ENCODE peak calls at places on chromosomes 12 and 14, in five cellular contexts. D is upper lobe of right lung, C is upper lobe of left lung, S is IMR-90, U is left lung. N is an unnamed sample. For H3K27me3, the result is how much of the 10 kb centered on the place peaks cover.

GRCh38 chr12:8946733-8947132 is 2.7 kb downstream of the M6PR start:
- DNase-seq in U (no peak), D (no peak), S (no peak), C (no peak), N (no peak)

GRCh38 chr12:6141048-6141447 is 16.6 kb upstream of the VWF start:
- DNase-seq in C (peak), U (peak), D (peak), S (peak), N (peak)

GRCh38 chr14:76351941-76352340 is 24.0 kb upstream of the ESRRB start:
- DNase-seq in S (no peak), U (no peak), D (no peak), C (no peak), N (no peak)

GRCh38 chr12:59452259-59452658 is 143.6 kb upstream of the SLC16A7 start:
- DNase-seq in C (no peak), S (peak), D (no peak), U (no peak), N (no peak)

GRCh38 chr14:94598816-94599655 is 13.2 kb upstream of the SERPINA3 start:
- DNase-seq in S (peak), D (no peak), C (peak), U (peak), N (no peak)

GRCh38 chr14:76203086-76204001 is 51.6 kb downstream of the GPATCH2L start:
- DNase-seq in U (peak), S (peak), C (peak), D (no peak), N (no peak)

GRCh38 chr12:25276199-25276937 is 25.6 kb upstream of the KRAS start:
- DNase-seq in U (no peak), D (no peak), S (peak), C (peak), N (peak)

GRCh38 chr14:30551460-30551859 is 7.5 kb upstream of the G2E3 start:
- DNase-seq in S (peak), U (no peak), C (no peak), D (no peak), N (no peak)

GRCh38 chr12:111596985-111597730 is 2.0 kb downstream of the ATXN2 start:
- DNase-seq in S (peak), U (peak), D (peak), C (peak), N (peak)

GRCh38 chr14:72907886-72908285 is 14.0 kb upstream of the DPF3 start:
- DNase-seq in S (peak), C (no peak), U (no peak), D (no peak), N (no peak)

GRCh38 chr12:66763453-66763852 is 84.6 kb upstream of the GRIP1 start:
- DNase-seq in S (no peak), D (no peak), C (no peak), U (no peak), N (no peak)

GRCh38 chr12:4951601-4952000 is 41.9 kb downstream of the KCNA1 start:
- DNase-seq in S (no peak), U (no peak), C (no peak), D (no peak), N (no peak)

GRCh38 chr12:124006582-124007170 is 33.7 kb downstream of the ZNF664 start:
- DNase-seq in C (no peak), D (no peak), U (no peak), S (no peak), N (no peak)

GRCh38 chr12:58025431-58025830 is 84.1 kb downstream of the ATP23 start:
- DNase-seq in S (no peak), D (no peak), C (no peak), U (no peak), N (no peak)

GRCh38 chr12:96989916-96990315 is 82.9 kb downstream of the NEDD1 start:
- DNase-seq in S (no peak), D (no peak), C (no peak), U (no peak), N (no peak)

GRCh38 chr14:36988568-36988967 is 183.8 kb downstream of the SLC25A21 start:
- DNase-seq in U (no peak), D (no peak), S (peak), C (no peak), N (no peak)

GRCh38 chr14:93050761-93051160 is 65.0 kb downstream of the ITPK1 start:
- DNase-seq in C (no peak), U (no peak), D (no peak), S (no peak), N (no peak)

GRCh38 chr14:31029016-31029970 is 3.1 kb upstream of the STRN3 start:
- DNase-seq in S (no peak), D (no peak), U (no peak), C (no peak), N (no peak)

GRCh38 chr14:64727551-64728071 is 23.4 kb downstream of the PLEKHG3 start:
- DNase-seq in U (no peak), C (no peak), D (peak), S (no peak), N (no peak)

GRCh38 chr14:51566831-51567582 is 84.7 kb upstream of the FRMD6 start:
- DNase-seq in D (no peak), S (no peak), C (no peak), U (no peak), N (no peak)

GRCh38 chr12:48618541-48618940 is 48.7 kb upstream of the LALBA start:
- DNase-seq in S (peak), U (peak), C (peak), D (no peak), N (peak)

GRCh38 chr14:89351364-89351957 is 65.6 kb downstream of the FOXN3 start:
- DNase-seq in S (peak), U (no peak), C (no peak), D (peak), N (no peak)

GRCh38 chr12:95774311-95775045 is 16.1 kb downstream of the NTN4 start:
- DNase-seq in S (peak), U (no peak), D (no peak), C (no peak), N (no peak)

GRCh38 chr14:51205486-51205885 is 34.6 kb upstream of the TMX1 start:
- DNase-seq in D (no peak), S (no peak), U (no peak), C (no peak), N (no peak)

GRCh38 chr14:22980672-22981089 is 1.7 kb downstream of the AJUBA start:
- DNase-seq in D (peak), S (peak), C (peak), U (peak), N (peak)

GRCh38 chr12:86249276-86249675 is 6.9 kb downstream of the MGAT4C start:
- DNase-seq in U (no peak), S (no peak), D (no peak), C (no peak), N (no peak)

GRCh38 chr12:25723921-25724491 is 170.9 kb upstream of the LMNTD1 start:
- DNase-seq in S (no peak), D (no peak), C (no peak), U (no peak), N (no peak)

GRCh38 chr12:106064622-106065021 is 74.1 kb downstream of the NUAK1 start:
- DNase-seq in U (no peak), D (no peak), S (no peak), C (no peak), N (no peak)

GRCh38 chr14:24270537-24271133 is 762 bp downstream of the RABGGTA start:
- DNase-seq in U (no peak), S (no peak), C (no peak), D (no peak), N (no peak)

GRCh38 chr12:89181271-89181920 is 170.9 kb downstream of the DUSP6 start:
- DNase-seq in U (no peak), D (no peak), C (no peak), S (peak), N (no peak)

GRCh38 chr12:11834104-11834812 is 184.8 kb downstream of the ETV6 start:
- DNase-seq in D (no peak), U (no peak), C (no peak), S (peak), N (no peak)

GRCh38 chr14:72774894-72775620 is 118.8 kb downstream of the DPF3 start:
- DNase-seq in S (no peak), U (no peak), C (no peak), D (no peak), N (no peak)

GRCh38 chr14:50559990-50560928 is at the start of gene ATL1:
- DNase-seq in D (peak), U (peak), S (peak), C (peak), N (peak)

GRCh38 chr12:2172040-2172439 is 119.3 kb downstream of the CACNA1C start:
- DNase-seq in C (no peak), D (no peak), U (no peak), S (no peak), N (no peak)

GRCh38 chr14:100330007-100330344 is 6.8 kb downstream of the SLC25A47 start:
- DNase-seq in C (no peak), S (no peak), U (no peak), D (no peak), N (no peak)

DNA sequence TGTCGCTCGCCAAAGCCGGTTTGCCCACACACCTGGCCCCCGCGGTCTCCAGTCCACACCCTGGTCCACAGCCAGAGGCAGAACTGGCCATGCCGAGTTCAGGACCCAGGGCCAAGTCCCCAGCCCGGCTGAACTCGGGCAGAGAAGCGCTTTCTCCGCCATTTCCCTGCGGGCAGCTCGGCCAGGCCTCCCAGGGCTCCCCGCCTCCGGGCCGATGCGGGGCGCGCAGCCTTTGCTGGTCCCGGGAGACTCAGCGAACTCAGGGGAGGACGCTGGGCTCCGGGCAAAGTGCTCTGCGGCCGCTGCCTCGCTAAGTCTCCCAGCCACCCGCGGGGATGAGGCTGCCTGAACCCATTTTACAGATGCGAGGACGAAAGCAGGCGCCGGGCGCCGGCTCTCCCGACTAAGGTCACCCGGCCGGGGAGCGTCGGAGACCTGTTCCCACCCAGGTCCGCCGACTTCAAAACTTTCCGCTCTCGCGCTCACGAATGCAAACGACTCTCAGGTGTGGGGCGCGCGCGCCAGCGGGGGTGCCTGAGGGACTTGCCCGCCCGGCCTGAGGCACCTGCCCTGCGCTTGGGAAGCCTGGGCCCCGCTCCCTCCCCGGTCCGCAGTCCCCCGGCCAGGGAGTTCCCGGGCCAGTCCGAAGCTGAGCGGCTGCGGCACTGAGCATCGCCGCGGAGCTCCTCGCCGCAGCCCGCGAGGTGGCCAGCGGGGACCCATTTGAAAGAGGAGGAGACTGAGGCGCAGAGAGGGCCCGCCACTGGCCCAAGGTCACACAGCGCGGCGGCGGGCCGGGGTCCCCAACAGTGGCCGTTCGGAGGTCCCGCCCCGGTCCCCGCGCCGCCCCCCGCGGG is 627 bp downstream of the TESC start:
- DNase-seq in S (no peak), C (no peak), D (peak), U (peak), N (no peak)
- H3K27me3 ChIP-seq in S (half or more), C (under half), D (under half), U (half or more), N (under half)

DNA sequence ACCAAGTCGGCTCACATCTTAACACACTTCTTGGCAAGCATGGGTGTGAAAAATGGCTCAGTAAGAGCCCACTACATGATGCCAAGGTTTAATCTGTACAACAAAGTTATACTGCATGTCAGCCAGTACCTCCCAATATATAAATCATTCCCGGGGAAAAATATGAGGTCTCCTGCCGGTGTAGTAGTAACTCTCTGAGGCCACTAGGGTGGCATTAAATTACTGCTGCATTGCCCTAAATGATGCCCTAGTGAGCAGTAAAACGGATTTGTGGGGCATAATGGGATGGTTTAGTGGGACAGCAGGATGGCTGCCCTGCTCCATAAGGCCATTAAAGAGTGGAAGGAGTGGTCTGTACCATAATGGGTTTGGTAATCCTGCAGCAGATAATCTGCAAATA is 267.7 kb downstream of the MED13L start:
- DNase-seq in U (no peak), C (no peak), D (no peak), S (no peak), N (no peak)
- TF ChIP-seq CTCF in U (no peak), C (no peak), D (peak), S (peak), N (no peak)

GRCh38 chr12:54021006-54021405 is 7.2 kb upstream of the HOXC6 start:
- DNase-seq in U (no peak), S (no peak), D (no peak), C (no peak), N (no peak)

GRCh38 chr12:54020587-54020969 is 7.7 kb upstream of the HOXC6 start:
- DNase-seq in D (no peak), C (no peak), U (no peak), S (no peak), N (no peak)

GRCh38 chr12:54019111-54019811 is 9.0 kb upstream of the HOXC6 start:
- DNase-seq in D (no peak), C (no peak), U (no peak), S (no peak), N (no peak)

GRCh38 chr12:54018608-54018984 is 9.6 kb upstream of the HOXC6 start:
- DNase-seq in C (no peak), U (no peak), D (no peak), S (no peak), N (no peak)

GRCh38 chr12:54019924-54020586 is 8.2 kb upstream of the HOXC6 start:
- DNase-seq in D (no peak), S (no peak), C (no peak), U (no peak), N (no peak)
- H3K27me3 ChIP-seq in D (half or more), S (half or more), C (under half), U (half or more), N (half or more)

GRCh38 chr14:105012171-105012985 is 8.5 kb downstream of the CDCA4 start:
- DNase-seq in S (no peak), D (no peak), C (no peak), U (no peak), N (no peak)
- TF ChIP-seq CTCF in S (peak), D (peak), C (no peak), U (no peak), N (peak)

N was measured in CD4-positive, alpha-beta T cell.